ENCODE peak calls at places on chromosomes 4 and X, in eight cellular contexts. P is cardiac muscle cell; C is brain microvascular endothelial cell; B is CD8-positive, alpha-beta T cell; U is pancreas; X is lower leg skin; I is BJ; R is retinal pigment epithelial cell. M is an unnamed sample.

GRCh38 chr4:15563871-15564270 is 91.3 kb downstream of the FBXL5 start:
- DNase-seq in P (peak), C (no peak), B (no peak), U (no peak), X (no peak), I (no peak), R (no peak), M (no peak)

GRCh38 chr4:5747746-5748365 is 36.9 kb downstream of the EVC start:
- DNase-seq in P (no peak), C (peak), B (no peak), U (no peak), X (no peak), I (peak), R (peak), M (peak)

GRCh38 chrX:134004038-134004437 is 18.6 kb upstream of the GPC3 start:
- DNase-seq in P (no peak), C (peak), B (no peak), U (no peak), X (no peak), I (peak), R (no peak), M (no peak)

GRCh38 chrX:110491846-110492620 is 133.4 kb downstream of the RTL9 start:
- DNase-seq in P (no peak), C (no peak), B (no peak), U (no peak), X (no peak), I (no peak), R (no peak), M (no peak)

GRCh38 chr4:17232575-17233253 is 279.2 kb downstream of the QDPR start:
- DNase-seq in P (peak), C (peak), B (no peak), U (no peak), X (no peak), I (peak), R (peak), M (peak)

GRCh38 chrX:39910651-39911050 is 187.1 kb downstream of the BCOR start:
- DNase-seq in P (no peak), C (no peak), B (no peak), U (no peak), X (no peak), I (no peak), R (no peak), M (no peak)

GRCh38 chr4:116705466-116705865 is 379.9 kb downstream of the TRAM1L1 start:
- DNase-seq in P (no peak), C (no peak), B (peak), U (no peak), X (no peak), I (no peak), R (no peak), M (no peak)

GRCh38 chr4:155903453-155903852 is at the start of gene TDO2:
- DNase-seq in P (no peak), C (no peak), B (no peak), U (no peak), X (no peak), I (no peak), R (no peak), M (no peak)

GRCh38 chr4:74267998-74268606 is 40.2 kb upstream of the EPGN start:
- DNase-seq in P (no peak), C (peak), B (no peak), U (no peak), X (no peak), I (peak), R (no peak), M (peak)

GRCh38 chrX:49186125-49187027 is at the start of gene PRICKLE3:
- DNase-seq in P (peak), C (peak), B (peak), U (peak), X (peak), I (no peak), R (no peak), M (no peak)

DNA sequence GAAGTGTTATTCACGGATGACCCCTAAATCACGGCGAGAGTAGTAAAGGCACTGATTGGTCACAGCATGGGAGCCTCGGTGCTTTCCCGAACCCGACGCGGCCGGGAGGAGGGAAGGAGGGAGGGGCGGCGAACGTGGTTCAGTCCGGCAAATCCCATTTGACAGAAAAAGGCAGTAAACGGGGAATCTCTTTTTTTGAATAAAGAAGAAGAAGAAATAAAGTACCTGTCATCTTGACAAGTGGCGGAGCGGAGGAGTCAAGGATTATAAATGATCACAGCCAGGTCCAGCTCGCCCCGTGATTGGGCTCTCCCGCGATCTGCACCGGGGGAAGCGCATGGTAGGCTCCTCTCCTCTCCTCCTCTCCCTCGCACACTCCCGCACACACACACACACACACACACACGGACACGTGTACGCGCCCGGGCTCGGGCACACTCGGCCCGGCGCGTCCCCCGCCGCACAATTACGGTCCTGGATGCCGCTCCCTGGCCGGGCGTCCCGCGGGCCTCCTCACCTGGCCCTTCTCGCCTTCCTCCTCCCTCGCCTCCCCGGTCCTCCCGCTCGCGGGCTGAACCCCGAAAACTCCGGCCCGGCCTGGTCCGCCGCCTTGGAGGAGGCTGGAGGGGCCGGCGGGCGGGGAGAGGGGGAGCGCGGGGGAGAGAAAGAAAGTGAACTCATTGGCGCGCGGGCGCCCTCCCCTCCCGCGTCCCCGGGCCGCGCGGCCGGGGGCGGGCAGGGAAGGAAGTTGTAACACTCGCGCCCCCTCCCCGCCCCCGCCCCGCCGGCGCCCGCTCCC is 99.2 kb upstream of the TENM3 start:
- DNase-seq in P (peak), C (peak), B (no peak), U (no peak), X (no peak), I (no peak), R (no peak), M (peak)
- H3K4me3 ChIP-seq in P (peak), C (peak), B (no peak), U (peak), X (peak), I (peak), R (peak), M (peak)

GRCh38 chr4:168633071-168633470 is 136.2 kb downstream of the PALLD start:
- DNase-seq in P (no peak), C (no peak), B (no peak), U (no peak), X (peak), I (no peak), R (no peak), M (no peak)
- H3K4me3 ChIP-seq in P (peak), C (peak), B (no peak), U (no peak), X (no peak), I (no peak), R (peak), M (peak)

DNA sequence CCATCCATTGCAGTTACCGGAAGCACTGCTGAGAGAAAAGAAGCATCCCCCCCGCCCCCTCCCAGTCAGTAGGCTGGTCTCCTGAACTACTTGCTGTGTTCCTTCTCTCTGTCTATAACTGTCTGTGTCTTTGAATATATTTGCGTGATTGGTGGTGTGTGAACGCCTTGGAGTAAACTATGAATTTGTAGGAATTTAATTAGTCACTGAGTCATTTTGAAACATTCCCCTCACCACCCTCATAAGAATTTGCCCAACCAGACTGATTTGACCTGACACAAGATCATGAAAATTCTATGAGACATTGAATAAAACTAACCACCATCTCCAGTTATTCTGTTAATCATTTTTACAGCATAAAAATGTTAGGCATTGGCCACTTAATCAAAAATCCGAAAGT is 6.8 kb upstream of the NXF3 start:
- DNase-seq in P (no peak), C (no peak), B (no peak), U (no peak), X (no peak), I (no peak), R (peak), M (no peak)
- H3K4me3 ChIP-seq in P (no peak), C (no peak), B (no peak), U (no peak), X (no peak), I (no peak), R (no peak), M (no peak)

GRCh38 chrX:141175786-141176185 is 1.1 kb downstream of the LDOC1 start:
- DNase-seq in P (no peak), C (no peak), B (no peak), U (no peak), X (no peak), I (no peak), R (no peak), M (no peak)
- H3K4me3 ChIP-seq in P (no peak), C (peak), B (no peak), U (no peak), X (no peak), I (peak), R (peak), M (peak)